ENCODE peak calls at places on chromosomes 2 and 18, in nine cellular contexts. R is ovary, B is fibroblast of mammary gland, P is foreskin fibroblast, O is NB4, W is HFF-Myc, D is cardiac muscle cell, C is upper lobe of left lung, S is GM23338. Q is an unnamed sample.
A peak's percentile ranks its signal among the peaks of the same experiment; 100 is the strongest.

GRCh38 chr2:46770622-46771021 is 145.0 kb downstream of the MCFD2 start:
- DNase-seq in B (peak; percentile 84), O (no peak), D (peak; percentile 76), P (peak; percentile 90), W (peak; percentile 30), C (no peak), S (no peak), R (no peak), Q (peak; percentile 58)

GRCh38 chr2:169071455-169071854 is 2.1 kb downstream of the DHRS9 start:
- DNase-seq in S (no peak), C (no peak), B (peak; percentile 72), O (peak; percentile 74), P (no peak), R (no peak), D (no peak), W (no peak), Q (no peak)

GRCh38 chr2:240933048-240933965 is 27.2 kb downstream of the CROCC2 start:
- DNase-seq in R (peak; percentile 22), C (peak; percentile 19), O (no peak), B (no peak), D (no peak), P (no peak), W (no peak), S (no peak), Q (no peak)

GRCh38 chr2:86068098-86069047 is 37.3 kb downstream of the POLR1A start:
- DNase-seq in S (no peak), W (peak; percentile 46), O (no peak), C (no peak), D (no peak), P (peak; percentile 35), B (peak; percentile 51), R (no peak), Q (no peak)

GRCh38 chr2:1484131-1484884 is 71.0 kb downstream of the TPO start:
- DNase-seq in O (no peak), B (no peak), W (no peak), D (no peak), P (no peak), R (no peak), C (no peak), S (no peak), Q (no peak)

GRCh38 chr2:65918760-65919187 is 486.4 kb upstream of the SPRED2 start:
- DNase-seq in B (no peak), C (no peak), P (no peak), R (no peak), S (peak; percentile 41), D (no peak), O (no peak), W (no peak), Q (no peak)

GRCh38 chr2:117087565-117088291 is 726.8 kb upstream of the DDX18 start:
- DNase-seq in B (no peak), C (no peak), R (no peak), O (no peak), P (no peak), D (no peak), S (peak; percentile 76), W (no peak), Q (no peak)

GRCh38 chr2:15595342-15595905 is 3.8 kb downstream of the DDX1 start:
- DNase-seq in D (no peak), O (no peak), R (no peak), W (no peak), P (no peak), S (no peak), C (no peak), B (no peak), Q (no peak)

GRCh38 chr2:54639609-54640008 is 83.9 kb upstream of the EML6 start:
- DNase-seq in C (no peak), W (no peak), S (no peak), D (peak; percentile 28), R (no peak), P (peak; percentile 31), O (no peak), B (peak; percentile 22), Q (no peak)

GRCh38 chr18:74266161-74266560 is 25.6 kb downstream of the CYB5A start:
- DNase-seq in C (no peak), P (no peak), O (no peak), R (no peak), S (no peak), D (no peak), B (peak; percentile 21), W (no peak), Q (peak; percentile 73)

GRCh38 chr2:36235426-36235825 is 120.2 kb upstream of the CRIM1 start:
- DNase-seq in S (peak; percentile 18), D (no peak), C (no peak), O (no peak), R (no peak), P (no peak), B (no peak), W (no peak), Q (no peak)

GRCh38 chr2:226802573-226802972 is 3.0 kb upstream of the IRS1 start:
- DNase-seq in D (peak; percentile 93), R (no peak), O (peak; percentile 90), W (no peak), B (peak; percentile 95), P (peak; percentile 92), S (peak; percentile 79), C (no peak), Q (no peak)

GRCh38 chr2:62554440-62554839 is 48.4 kb upstream of the TMEM17 start:
- DNase-seq in S (no peak), D (no peak), O (no peak), R (no peak), C (no peak), B (no peak), W (no peak), P (no peak), Q (no peak)

GRCh38 chr2:181308731-181309130 is 148.5 kb upstream of the ITGA4 start:
- DNase-seq in O (peak; percentile 76), S (no peak), W (no peak), D (no peak), C (no peak), P (no peak), B (no peak), R (no peak), Q (no peak)

GRCh38 chr2:181305151-181306123 is 151.7 kb upstream of the ITGA4 start:
- DNase-seq in B (peak; percentile 25), C (no peak), R (no peak), O (peak; percentile 98), D (peak; percentile 64), W (no peak), P (peak; percentile 6), S (peak; percentile 25), Q (no peak)

GRCh38 chr2:181309161-181309560 is 148.0 kb upstream of the ITGA4 start:
- DNase-seq in B (no peak), S (no peak), W (no peak), R (no peak), D (no peak), O (peak; percentile 77), C (no peak), P (no peak), Q (no peak)

GRCh38 chr2:181306785-181307184 is 150.4 kb upstream of the ITGA4 start:
- DNase-seq in D (no peak), S (no peak), P (peak; percentile 7), B (no peak), O (peak; percentile 39), W (no peak), C (no peak), R (no peak), Q (no peak)

GRCh38 chr2:181307203-181307991 is 149.8 kb upstream of the ITGA4 start:
- DNase-seq in B (no peak), S (no peak), O (peak; percentile 26), C (no peak), R (no peak), P (no peak), D (no peak), W (no peak), Q (no peak)
- H3K4me3 ChIP-seq in B (no peak overlapping the region), S (no peak overlapping the region), O (no peak overlapping the region), C (no peak overlapping the region), R (no peak overlapping the region), P (no peak overlapping the region), D (no peak overlapping the region), W (no peak overlapping the region), Q (no peak overlapping the region)

DNA sequence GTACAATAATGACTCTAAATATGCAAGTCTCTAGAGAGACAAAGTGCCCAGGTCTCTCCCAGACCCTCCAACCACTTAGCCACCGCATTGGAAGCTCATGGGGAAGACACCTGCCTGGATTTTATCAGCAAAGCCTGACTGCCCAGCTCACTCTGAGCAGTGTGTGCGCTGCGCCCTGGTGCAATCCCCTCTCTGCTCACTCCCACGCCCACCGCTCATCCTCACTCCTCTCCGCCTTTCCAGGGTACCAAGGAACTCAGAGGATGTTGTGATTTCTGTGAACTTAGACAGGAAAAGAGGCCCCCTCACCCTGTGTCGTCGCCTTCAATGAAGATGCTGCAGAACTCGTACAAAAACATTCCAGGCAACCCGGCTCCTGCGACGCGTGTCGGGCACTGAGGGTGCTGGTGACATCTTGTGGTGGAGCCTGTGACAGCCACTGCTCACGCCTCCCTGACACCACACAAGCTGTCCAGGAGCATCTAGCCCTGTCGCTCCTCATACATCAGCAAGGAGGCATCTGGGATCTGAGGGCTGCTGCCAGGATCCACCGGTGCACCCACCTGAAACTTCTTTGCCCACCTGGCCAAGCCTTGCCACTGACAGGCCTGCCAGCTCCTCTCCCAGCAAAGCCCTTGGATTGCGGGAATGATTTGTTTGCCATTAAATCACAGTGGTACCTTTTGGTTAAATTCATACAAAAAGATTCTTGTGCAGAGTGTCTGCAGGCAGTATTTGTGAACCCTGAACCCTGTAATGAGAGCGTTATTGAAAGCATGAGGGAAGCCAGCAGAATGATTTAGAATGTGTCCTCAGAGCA is 220.4 kb downstream of the ZNF516 start:
- DNase-seq in R (no peak), C (no peak), D (no peak), O (peak; percentile 29), W (no peak), B (no peak), P (peak; percentile 35), S (peak; percentile 73), Q (no peak)
- TF ChIP-seq CTCF in R (no peak), C (no peak), D (no peak), O (peak; percentile 47), W (peak; percentile 11), B (no peak), P (no peak), S (peak; percentile 81), Q (peak; percentile 19)

DNA sequence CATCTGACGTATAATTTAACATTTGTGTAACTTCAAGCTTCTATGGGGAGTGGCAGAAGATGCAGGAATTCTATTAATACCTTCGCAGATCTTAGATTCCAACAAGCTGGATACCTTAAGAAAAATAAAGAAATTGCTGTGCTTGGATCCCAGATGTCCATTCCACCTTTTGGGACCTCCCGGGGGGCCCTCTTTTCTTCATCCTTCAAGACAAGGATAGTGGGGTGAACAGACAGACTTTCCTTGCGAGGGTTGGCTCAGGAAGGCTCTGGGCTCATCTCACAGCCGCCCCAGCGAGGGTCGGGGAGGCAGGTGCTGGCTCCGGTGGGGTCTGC is 509 bp upstream of the RNF144A start:
- DNase-seq in S (peak; percentile 57), O (no peak), R (no peak), W (no peak), P (no peak), D (no peak), C (no peak), B (no peak), Q (no peak)
- H3K4me3 ChIP-seq in S (peak overlapping the region; percentile 67), O (no peak overlapping the region), R (peak overlapping the region; percentile 24), W (no peak overlapping the region), P (peak overlapping the region; percentile 39), D (no peak overlapping the region), C (peak overlapping the region; percentile 86), B (peak overlapping the region; percentile 20), Q (peak overlapping the region; percentile 39)

DNA sequence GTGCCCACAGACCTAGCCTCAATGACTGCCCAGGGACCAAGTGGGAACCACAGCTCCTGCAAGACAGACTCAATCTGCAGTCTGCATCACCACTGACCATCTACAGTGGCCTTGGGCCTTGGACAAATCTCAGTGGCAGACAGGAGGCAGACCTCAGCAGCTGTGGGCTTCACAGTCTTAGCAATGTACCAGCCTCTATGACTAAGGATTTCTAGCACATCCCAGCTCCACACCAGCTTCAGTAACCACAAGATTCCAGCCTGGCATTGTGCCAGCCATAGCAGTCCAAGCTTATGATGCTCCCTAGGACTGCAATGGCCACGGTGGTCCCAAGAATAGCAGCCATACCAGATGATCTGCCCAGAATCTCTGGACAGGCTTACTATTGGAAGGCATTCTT is 19.6 kb upstream of the WDR75 start:
- DNase-seq in P (peak; percentile 91), D (peak; percentile 87), B (peak; percentile 88), C (no peak), O (no peak), R (no peak), W (peak; percentile 65), S (no peak), Q (peak; percentile 63)
- TF ChIP-seq CTCF in P (no peak), D (peak; percentile 18), B (peak; percentile 33), C (no peak), O (no peak), R (no peak), W (peak; percentile 7), S (no peak), Q (no peak)

Q was measured in epithelial cell of proximal tubule.